ENCODE peak calls at places on chromosomes 16 and 17, in nine cellular contexts. One of them, this sample, is unnamed.
A peak's percentile ranks its signal among the peaks of the same experiment; 100 is the strongest.

GRCh38 chr16:55077231-55077630 is 146.6 kb downstream of the IRX5 start:
- DNase-seq in adrenal gland: no peak
- DNase-seq in astrocyte of the spinal cord: no peak
- DNase-seq in activated T-helper 2 cell treated with anti-CD3 and anti-CD28 coated beads, Interferon-gamma antibody, Interleukin-2, Interleukin-4, amounts not matched to agents 10 μg/mL and 5 μg/mL and 100 μg/mL, durations not matched to agents 14 hours and 24 hours and 36 hours: no peak
- DNase-seq in HuH-7: no peak
- DNase-seq in hippocampal formation: no peak
- DNase-seq in iris pigment epithelial cell: no peak
- DNase-seq in HL-60: no peak
- DNase-seq in thoracic aorta: no peak
- DNase-seq in this sample: no peak

GRCh38 chr16:27401768-27402568 is at the start of gene IL21R:
- DNase-seq in astrocyte of the spinal cord: peak; percentile 84
- DNase-seq in iris pigment epithelial cell: peak; percentile 67
- DNase-seq in thoracic aorta: no peak
- DNase-seq in activated T-helper 2 cell treated with anti-CD3 and anti-CD28 coated beads, Interferon-gamma antibody, Interleukin-2, Interleukin-4, amounts not matched to agents 10 μg/mL and 5 μg/mL and 100 μg/mL, durations not matched to agents 14 hours and 24 hours and 36 hours: peak; percentile 78
- DNase-seq in HL-60: peak; percentile 84
- DNase-seq in adrenal gland: peak; percentile 30
- DNase-seq in HuH-7: no peak
- DNase-seq in hippocampal formation: peak; percentile 14
- DNase-seq in this sample: no peak

GRCh38 chr17:81510798-81511549 is 1.6 kb downstream of the ACTG1 start:
- DNase-seq in hippocampal formation: no peak
- DNase-seq in HuH-7: no peak
- DNase-seq in astrocyte of the spinal cord: peak; percentile 43
- DNase-seq in iris pigment epithelial cell: peak; percentile 39
- DNase-seq in thoracic aorta: no peak
- DNase-seq in adrenal gland: peak; percentile 21
- DNase-seq in HL-60: peak; percentile 46
- DNase-seq in activated T-helper 2 cell treated with anti-CD3 and anti-CD28 coated beads, Interferon-gamma antibody, Interleukin-2, Interleukin-4, amounts not matched to agents 10 μg/mL and 5 μg/mL and 100 μg/mL, durations not matched to agents 14 hours and 24 hours and 36 hours: peak; percentile 30
- DNase-seq in this sample: no peak

GRCh38 chr16:67562526-67562917 is at the start of gene CTCF:
- DNase-seq in HuH-7: peak; percentile 82
- DNase-seq in activated T-helper 2 cell treated with anti-CD3 and anti-CD28 coated beads, Interferon-gamma antibody, Interleukin-2, Interleukin-4, amounts not matched to agents 10 μg/mL and 5 μg/mL and 100 μg/mL, durations not matched to agents 14 hours and 24 hours and 36 hours: no peak
- DNase-seq in hippocampal formation: peak; percentile 83
- DNase-seq in adrenal gland: peak; percentile 85
- DNase-seq in thoracic aorta: no peak
- DNase-seq in HL-60: peak; percentile 60
- DNase-seq in astrocyte of the spinal cord: peak; percentile 83
- DNase-seq in iris pigment epithelial cell: peak; percentile 84
- DNase-seq in this sample: peak; percentile 89

GRCh38 chr17:27747462-27748359 is 52.6 kb downstream of the NOS2 start:
- DNase-seq in adrenal gland: no peak
- DNase-seq in thoracic aorta: no peak
- DNase-seq in activated T-helper 2 cell treated with anti-CD3 and anti-CD28 coated beads, Interferon-gamma antibody, Interleukin-2, Interleukin-4, amounts not matched to agents 10 μg/mL and 5 μg/mL and 100 μg/mL, durations not matched to agents 14 hours and 24 hours and 36 hours: no peak
- DNase-seq in astrocyte of the spinal cord: no peak
- DNase-seq in HL-60: no peak
- DNase-seq in hippocampal formation: no peak
- DNase-seq in HuH-7: no peak
- DNase-seq in iris pigment epithelial cell: no peak
- DNase-seq in this sample: no peak

GRCh38 chr17:45244725-45245656 is 16.9 kb downstream of the SPATA32 start:
- DNase-seq in activated T-helper 2 cell treated with anti-CD3 and anti-CD28 coated beads, Interferon-gamma antibody, Interleukin-2, Interleukin-4, amounts not matched to agents 10 μg/mL and 5 μg/mL and 100 μg/mL, durations not matched to agents 14 hours and 24 hours and 36 hours: no peak
- DNase-seq in hippocampal formation: no peak
- DNase-seq in thoracic aorta: no peak
- DNase-seq in HL-60: no peak
- DNase-seq in astrocyte of the spinal cord: no peak
- DNase-seq in HuH-7: no peak
- DNase-seq in iris pigment epithelial cell: no peak
- DNase-seq in adrenal gland: no peak
- DNase-seq in this sample: no peak

GRCh38 chr17:47957591-47958490 is at the start of gene PRR15L:
- DNase-seq in activated T-helper 2 cell treated with anti-CD3 and anti-CD28 coated beads, Interferon-gamma antibody, Interleukin-2, Interleukin-4, amounts not matched to agents 10 μg/mL and 5 μg/mL and 100 μg/mL, durations not matched to agents 14 hours and 24 hours and 36 hours: no peak
- DNase-seq in adrenal gland: no peak
- DNase-seq in iris pigment epithelial cell: no peak
- DNase-seq in thoracic aorta: no peak
- DNase-seq in HL-60: no peak
- DNase-seq in HuH-7: peak; percentile 39
- DNase-seq in astrocyte of the spinal cord: no peak
- DNase-seq in hippocampal formation: no peak
- DNase-seq in this sample: no peak

GRCh38 chr17:40190197-40191021 is 13.1 kb downstream of the RAPGEFL1 start:
- DNase-seq in HuH-7: peak; percentile 88
- DNase-seq in hippocampal formation: no peak
- DNase-seq in adrenal gland: no peak
- DNase-seq in astrocyte of the spinal cord: no peak
- DNase-seq in thoracic aorta: no peak
- DNase-seq in activated T-helper 2 cell treated with anti-CD3 and anti-CD28 coated beads, Interferon-gamma antibody, Interleukin-2, Interleukin-4, amounts not matched to agents 10 μg/mL and 5 μg/mL and 100 μg/mL, durations not matched to agents 14 hours and 24 hours and 36 hours: no peak
- DNase-seq in iris pigment epithelial cell: no peak
- DNase-seq in HL-60: no peak
- DNase-seq in this sample: no peak